ENCODE peak calls at places on chromosome 7, in nine cellular contexts. C is CD4-positive, alpha-beta T cell; V is stimulated activated CD8-positive, alpha-beta memory T cell treated with anti-CD3 and anti-CD28 coated beads, Interleukin-4, amount 100 ng/mL, for 24 hours; G is cardiac septum; I is activated CD4-positive, CD25-positive, alpha-beta regulatory T cell; J is HS-5; Q is fibroblast of the conjunctiva; T is H7; X is amygdala. M is an unnamed sample.

GRCh38 chr7:130930710-130931109 is 196.7 kb upstream of the KLF14 start:
- DNase-seq in Q (no peak), C (no peak), G (no peak), X (no peak), T (no peak), V (no peak), J (no peak), I (no peak), M (no peak)

GRCh38 chr7:4692055-4692454 is 10.0 kb downstream of the FOXK1 start:
- DNase-seq in V (no peak), T (no peak), C (no peak), G (no peak), J (no peak), I (no peak), X (no peak), Q (peak), M (no peak)

GRCh38 chr7:518630-519428 is 817 bp downstream of the PDGFA start:
- DNase-seq in X (peak), J (no peak), T (peak), G (peak), Q (no peak), C (no peak), I (no peak), V (no peak), M (no peak)

GRCh38 chr7:29606287-29606721 is 42.7 kb downstream of the PRR15 start:
- DNase-seq in J (no peak), X (no peak), T (no peak), C (no peak), Q (peak), I (no peak), V (no peak), G (no peak), M (no peak)

GRCh38 chr7:21044913-21045312 is 258.2 kb upstream of the SP8 start:
- DNase-seq in C (no peak), V (no peak), J (no peak), X (no peak), G (no peak), T (no peak), I (no peak), Q (no peak), M (no peak)

GRCh38 chr7:24801910-24802699 is 44.8 kb upstream of the GSDME start:
- DNase-seq in C (no peak), I (no peak), T (no peak), V (no peak), G (no peak), Q (no peak), X (no peak), J (no peak), M (no peak)

GRCh38 chr7:14836571-14837189 is 65.9 kb downstream of the DGKB start:
- DNase-seq in V (no peak), J (peak), X (no peak), C (no peak), Q (no peak), T (peak), I (no peak), G (peak), M (no peak)

GRCh38 chr7:67137464-67137863 is 140.8 kb downstream of the TYW1 start:
- DNase-seq in J (no peak), I (no peak), T (no peak), G (no peak), Q (no peak), C (no peak), V (no peak), X (no peak), M (no peak)

GRCh38 chr7:104950006-104950405 is 64.0 kb upstream of the KMT2E start:
- DNase-seq in V (no peak), J (no peak), X (no peak), T (no peak), C (no peak), Q (no peak), I (no peak), G (no peak), M (no peak)

GRCh38 chr7:70259497-70259896 is 661.2 kb downstream of the AUTS2 start:
- DNase-seq in X (peak), V (no peak), G (no peak), T (no peak), C (no peak), I (no peak), Q (peak), J (no peak), M (no peak)

GRCh38 chr7:156497776-156498509 is 142.6 kb upstream of the RNF32 start:
- DNase-seq in I (no peak), V (no peak), J (no peak), G (no peak), X (no peak), C (no peak), Q (no peak), T (no peak), M (no peak)

GRCh38 chr7:74103219-74103772 is 19.7 kb downstream of the LIMK1 start:
- DNase-seq in V (no peak), J (no peak), X (no peak), Q (no peak), C (no peak), T (peak), I (no peak), G (no peak), M (no peak)

GRCh38 chr7:141609566-141609965 is 58.4 kb downstream of the AGK start:
- DNase-seq in Q (no peak), J (no peak), I (no peak), X (no peak), T (peak), G (no peak), V (no peak), C (no peak), M (no peak)

GRCh38 chr7:87435546-87435945 is 39.9 kb downstream of the ABCB4 start:
- DNase-seq in C (no peak), V (no peak), J (peak), T (no peak), I (no peak), Q (no peak), G (no peak), X (no peak), M (no peak)

GRCh38 chr7:140214075-140214684 is 37.4 kb upstream of the KDM7A start:
- DNase-seq in X (no peak), I (no peak), V (no peak), C (no peak), J (no peak), T (peak), Q (peak), G (no peak), M (no peak)

GRCh38 chr7:74039337-74039736 is 11.4 kb downstream of the ELN start:
- DNase-seq in V (no peak), T (no peak), I (no peak), J (no peak), C (no peak), X (no peak), G (no peak), Q (no peak), M (no peak)

M was measured in GM12891.